ENCODE peak calls at places on chromosomes 7 and 10, in seven cellular contexts. S is upper lobe of right lung, X is tibial nerve, V is heart left ventricle, Y is mesothelial cell of epicardium, C is astrocyte of the cerebellum, B is uterus. Q is an unnamed sample.

GRCh38 chr7:105014725-105015630 is 973 bp downstream of the KMT2E start:
- DNase-seq in S (peak), X (peak), V (peak), Y (peak), C (no peak), B (peak), Q (no peak)

GRCh38 chr10:71726673-71727428 is 7.3 kb upstream of the C10orf105 start:
- DNase-seq in S (no peak), X (no peak), V (no peak), Y (no peak), C (no peak), B (no peak), Q (no peak)

GRCh38 chr10:30786131-30786530 is 156.6 kb upstream of the LYZL2 start:
- DNase-seq in S (no peak), X (no peak), V (no peak), Y (no peak), C (no peak), B (no peak), Q (no peak)

GRCh38 chr10:129968937-129969527 is 5.0 kb upstream of the EBF3 start:
- DNase-seq in S (no peak), X (peak), V (peak), Y (peak), C (no peak), B (peak), Q (no peak)

GRCh38 chr7:77383333-77383740 is 32.8 kb downstream of the GSAP start:
- DNase-seq in S (no peak), X (no peak), V (no peak), Y (no peak), C (no peak), B (no peak), Q (no peak)

GRCh38 chr7:134514106-134514505 is 13.3 kb upstream of the AKR1B10 start:
- DNase-seq in S (no peak), X (no peak), V (no peak), Y (no peak), C (no peak), B (no peak), Q (no peak)

GRCh38 chr7:128215739-128216138 is 25.3 kb upstream of the LEP start:
- DNase-seq in S (no peak), X (no peak), V (no peak), Y (no peak), C (no peak), B (no peak), Q (no peak)

GRCh38 chr7:159126496-159127345 is 17.9 kb downstream of the VIPR2 start:
- DNase-seq in S (no peak), X (no peak), V (no peak), Y (no peak), C (no peak), B (peak), Q (peak)

GRCh38 chr7:46170792-46171191 is 249.7 kb upstream of the IGFBP3 start:
- DNase-seq in S (no peak), X (no peak), V (no peak), Y (no peak), C (no peak), B (no peak), Q (no peak)

GRCh38 chr7:100825760-100826545 is 1.4 kb downstream of the EPHB4 start:
- DNase-seq in S (no peak), X (no peak), V (no peak), Y (no peak), C (peak), B (no peak), Q (no peak)

GRCh38 chr10:34403512-34403911 is 411.6 kb downstream of the PARD3 start:
- DNase-seq in S (no peak), X (no peak), V (no peak), Y (no peak), C (peak), B (no peak), Q (no peak)

GRCh38 chr10:94107191-94107590 is 113.5 kb downstream of the PLCE1 start:
- DNase-seq in S (no peak), X (no peak), V (no peak), Y (no peak), C (no peak), B (no peak), Q (no peak)

GRCh38 chr10:31320598-31321211 is 1.7 kb downstream of the ZEB1 start:
- DNase-seq in S (no peak), X (peak), V (peak), Y (peak), C (no peak), B (peak), Q (no peak)

GRCh38 chr7:39580150-39580874 is 14.1 kb downstream of the YAE1 start:
- DNase-seq in S (no peak), X (peak), V (peak), Y (peak), C (peak), B (peak), Q (peak)

GRCh38 chr7:14630048-14630447 is 272.5 kb downstream of the DGKB start:
- DNase-seq in S (no peak), X (no peak), V (no peak), Y (no peak), C (no peak), B (no peak), Q (no peak)

GRCh38 chr10:133384071-133384470 is 5.0 kb downstream of the PAOX start:
- DNase-seq in S (peak), X (no peak), V (no peak), Y (no peak), C (no peak), B (no peak), Q (no peak)

GRCh38 chr10:32377458-32378370 is 30.8 kb upstream of the EPC1 start:
- DNase-seq in S (no peak), X (peak), V (no peak), Y (no peak), C (peak), B (no peak), Q (no peak)

GRCh38 chr7:148501707-148502139 is 88.8 kb upstream of the C7orf33 start:
- DNase-seq in S (no peak), X (no peak), V (no peak), Y (peak), C (no peak), B (no peak), Q (no peak)

GRCh38 chr10:6203331-6204062 is 765 bp downstream of the PFKFB3 start:
- DNase-seq in S (peak), X (no peak), V (peak), Y (peak), C (no peak), B (peak), Q (no peak)

GRCh38 chr10:44647877-44648542 is 263.1 kb upstream of the CXCL12 start:
- DNase-seq in S (no peak), X (peak), V (no peak), Y (no peak), C (no peak), B (peak), Q (no peak)

GRCh38 chr10:5318148-5318547 is 46.6 kb upstream of the UCN3 start:
- DNase-seq in S (no peak), X (no peak), V (no peak), Y (no peak), C (no peak), B (no peak), Q (no peak)

GRCh38 chr10:24278519-24278889 is 69.6 kb downstream of the KIAA1217 start:
- DNase-seq in S (no peak), X (no peak), V (no peak), Y (no peak), C (no peak), B (no peak), Q (no peak)

GRCh38 chr10:132847856-132848255 is 61.9 kb upstream of the NKX6-2 start:
- DNase-seq in S (peak), X (no peak), V (no peak), Y (no peak), C (no peak), B (no peak), Q (no peak)

DNA sequence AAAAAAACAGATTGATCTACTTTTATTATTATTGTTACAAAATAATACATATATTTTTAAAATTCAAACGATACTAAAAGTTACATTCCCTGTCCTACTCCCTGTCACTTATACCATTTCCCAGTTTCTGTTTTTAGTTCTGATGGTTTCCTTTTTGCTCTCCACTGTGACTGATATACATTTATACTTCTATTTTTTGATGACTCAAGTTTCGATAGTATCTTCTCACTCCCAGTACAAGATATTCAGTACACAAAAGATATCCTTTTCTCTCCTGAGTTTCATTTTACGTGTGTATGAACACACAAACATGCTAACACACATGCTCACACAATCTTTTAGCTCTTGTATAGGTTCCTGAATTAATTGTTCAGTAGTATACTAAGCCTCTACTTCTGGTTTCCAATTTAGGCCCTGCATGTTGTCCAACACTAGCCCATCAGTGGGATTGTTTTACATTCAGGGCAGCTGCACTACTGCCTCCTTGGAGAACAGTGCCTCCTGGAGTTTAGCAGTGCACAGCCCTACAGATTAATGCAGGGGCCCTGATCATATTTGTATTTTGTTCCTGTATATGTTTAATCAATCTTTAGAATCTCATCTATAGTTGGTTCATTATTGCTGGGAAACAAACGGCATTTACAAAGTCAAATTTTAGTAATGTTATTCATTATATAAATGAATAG is 131.0 kb downstream of the TES start:
- DNase-seq in S (no peak), X (no peak), V (no peak), Y (no peak), C (no peak), B (no peak), Q (no peak)
- TF ChIP-seq CTCF in S (peak), X (no peak), V (no peak), Y (no peak), C (peak), B (no peak), Q (peak)

DNA sequence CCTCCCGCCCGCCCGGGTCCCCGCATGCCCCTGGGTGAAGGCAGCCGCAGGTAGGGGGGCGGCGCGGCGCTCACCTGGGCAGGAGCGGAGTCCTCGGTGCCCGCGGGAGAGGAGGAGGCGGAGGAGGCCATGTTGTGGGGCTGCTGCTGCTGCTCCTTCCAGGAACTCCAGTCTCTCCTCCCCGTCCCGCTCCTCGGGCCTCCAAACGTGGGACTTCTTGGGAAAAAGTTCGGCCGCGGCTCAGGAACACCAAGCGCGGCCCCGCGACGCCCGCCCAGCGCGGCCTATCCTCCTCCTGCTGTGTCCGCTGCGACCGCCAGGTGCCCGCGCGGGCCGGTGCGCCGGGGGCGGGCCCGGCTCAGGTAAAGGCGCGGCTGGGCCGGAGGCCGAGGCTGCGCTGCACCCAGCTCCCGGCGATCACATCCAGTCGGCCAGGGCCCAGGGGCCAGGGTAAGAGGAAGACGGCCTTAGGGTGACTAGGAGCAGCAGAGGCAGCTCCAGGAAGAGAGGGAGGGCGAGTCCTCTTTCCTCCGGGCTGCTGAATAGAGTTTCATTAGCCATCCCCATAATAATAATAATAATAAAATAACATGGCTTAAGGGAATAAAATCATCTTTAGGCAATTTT is 45.0 kb upstream of the CDK1 start:
- DNase-seq in S (peak), X (no peak), V (peak), Y (peak), C (no peak), B (peak), Q (peak)
- TF ChIP-seq CTCF in S (peak), X (peak), V (no peak), Y (peak), C (peak), B (no peak), Q (peak)

GRCh38 chr10:48656928-48657327 is 27.7 kb upstream of the WDFY4 start:
- DNase-seq in S (no peak), X (no peak), V (no peak), Y (no peak), C (no peak), B (no peak), Q (peak)

GRCh38 chr10:48658243-48658888 is 26.3 kb upstream of the WDFY4 start:
- DNase-seq in S (peak), X (peak), V (peak), Y (peak), C (peak), B (peak), Q (peak)

GRCh38 chr10:48658889-48659269 is 25.8 kb upstream of the WDFY4 start:
- DNase-seq in S (no peak), X (no peak), V (no peak), Y (no peak), C (no peak), B (no peak), Q (no peak)

GRCh38 chr10:48661441-48661840 is 23.2 kb upstream of the WDFY4 start:
- DNase-seq in S (no peak), X (no peak), V (no peak), Y (no peak), C (no peak), B (no peak), Q (no peak)

GRCh38 chr10:48659790-48660189 is 24.9 kb upstream of the WDFY4 start:
- DNase-seq in S (no peak), X (no peak), V (no peak), Y (no peak), C (no peak), B (no peak), Q (no peak)
- TF ChIP-seq CTCF in S (no peak), X (no peak), V (peak), Y (peak), C (peak), B (no peak), Q (peak)

GRCh38 chr10:122648599-122649428 is 50.8 kb downstream of the C10orf120 start:
- DNase-seq in S (peak), X (peak), V (no peak), Y (peak), C (peak), B (no peak), Q (no peak)

GRCh38 chr10:122650331-122650730 is 49.3 kb downstream of the C10orf120 start:
- DNase-seq in S (no peak), X (no peak), V (no peak), Y (no peak), C (no peak), B (no peak), Q (no peak)

GRCh38 chr10:122647383-122647968 is 52.2 kb downstream of the C10orf120 start:
- DNase-seq in S (no peak), X (no peak), V (no peak), Y (no peak), C (no peak), B (no peak), Q (peak)

GRCh38 chr10:122646511-122647382 is 52.9 kb downstream of the C10orf120 start:
- DNase-seq in S (peak), X (no peak), V (no peak), Y (no peak), C (no peak), B (no peak), Q (peak)

DNA sequence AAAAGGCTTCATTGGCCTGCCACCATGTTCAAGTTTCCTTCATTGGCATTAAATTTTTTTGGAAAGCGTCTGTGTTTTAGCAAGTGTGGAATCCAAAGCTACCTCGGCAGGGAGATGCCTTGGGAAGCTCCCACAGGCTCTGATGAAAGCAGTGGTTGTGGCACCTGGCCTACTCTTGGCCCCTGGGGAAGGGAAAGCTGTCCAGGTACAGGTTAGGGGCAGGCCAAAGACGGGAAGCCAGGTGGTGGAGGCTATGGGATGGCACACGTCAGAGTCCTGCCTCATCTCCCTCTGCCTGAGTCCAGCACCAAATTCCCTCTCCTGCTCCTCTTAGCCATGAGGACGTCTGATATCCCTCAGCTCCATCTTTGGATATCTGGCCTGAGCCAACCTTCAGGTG is 49.7 kb downstream of the C10orf120 start:
- DNase-seq in S (peak), X (no peak), V (no peak), Y (no peak), C (no peak), B (no peak), Q (no peak)
- TF ChIP-seq CTCF in S (no peak), X (no peak), V (no peak), Y (no peak), C (no peak), B (no peak), Q (no peak)

GRCh38 chr7:143884978-143885559 is 16.9 kb downstream of the TCAF1 start:
- DNase-seq in S (no peak), X (peak), V (no peak), Y (peak), C (peak), B (peak), Q (peak)
- TF ChIP-seq CTCF in S (no peak), X (no peak), V (no peak), Y (no peak), C (no peak), B (no peak), Q (no peak)

DNA sequence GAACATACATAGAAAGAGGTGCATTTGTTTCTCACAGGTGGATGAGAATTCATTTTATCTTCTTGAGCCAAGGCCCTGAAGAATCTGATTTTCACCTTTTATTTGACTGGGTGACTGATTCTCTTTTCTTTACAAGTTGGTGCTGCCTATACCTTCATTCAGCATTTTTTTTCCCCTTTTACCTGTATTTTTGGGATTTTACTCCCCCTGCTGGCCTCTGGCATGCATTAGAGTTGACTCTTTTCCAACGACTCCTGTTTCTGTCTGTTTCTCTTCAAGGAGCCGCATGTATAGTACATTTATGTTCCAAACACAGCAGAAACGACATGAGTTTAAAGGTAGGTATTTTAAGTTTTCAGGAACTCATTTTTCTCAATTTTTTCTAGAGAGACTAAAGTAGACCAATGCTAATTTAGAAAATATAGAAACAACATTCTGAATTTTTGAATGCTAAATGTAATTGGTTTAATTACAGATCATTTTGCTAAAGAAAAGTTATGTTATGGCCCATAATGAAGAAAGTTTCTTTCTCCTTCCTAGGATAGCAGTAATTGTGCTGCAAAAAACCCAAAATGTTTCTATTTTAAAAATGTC is 149.8 kb upstream of the HDAC9 start:
- DNase-seq in S (no peak), X (peak), V (no peak), Y (peak), C (peak), B (no peak), Q (no peak)
- TF ChIP-seq CTCF in S (peak), X (peak), V (peak), Y (peak), C (peak), B (peak), Q (peak)

GRCh38 chr7:4725014-4725951 is 43.2 kb downstream of the FOXK1 start:
- DNase-seq in S (peak), X (peak), V (peak), Y (peak), C (peak), B (peak), Q (peak)
- TF ChIP-seq CTCF in S (no peak), X (no peak), V (no peak), Y (no peak), C (no peak), B (no peak), Q (no peak)